ENCODE peak calls at places on chromosome 7, in five cellular contexts. L is aorta; C is thoracic aorta; Z is CD4-positive, alpha-beta memory T cell; J is HCT116. K is an unnamed sample.

GRCh38 chr7:110914263-110914662 is 176.7 kb upstream of the LRRN3 start:
- DNase-seq in J (no peak), Z (no peak), C (no peak), L (no peak), K (no peak)

GRCh38 chr7:23672033-23672432 is 8.0 kb upstream of the FAM221A start:
- DNase-seq in L (no peak), J (no peak), C (no peak), Z (no peak), K (no peak)

GRCh38 chr7:106165328-106165727 is 53.2 kb upstream of the SYPL1 start:
- DNase-seq in Z (no peak), C (no peak), L (no peak), J (no peak), K (no peak)

GRCh38 chr7:21106296-21106732 is 319.6 kb upstream of the SP8 start:
- DNase-seq in Z (no peak), L (no peak), C (no peak), J (no peak), K (no peak)

GRCh38 chr7:130365511-130366441 is 14.5 kb upstream of the CPA1 start:
- DNase-seq in L (no peak), C (no peak), Z (no peak), J (no peak), K (no peak)

GRCh38 chr7:4738711-4739527 is 36.5 kb upstream of the AP5Z1 start:
- DNase-seq in Z (no peak), C (peak), L (peak), J (peak), K (no peak)

GRCh38 chr7:112624416-112624815 is 143.6 kb downstream of the LSMEM1 start:
- DNase-seq in Z (no peak), C (no peak), J (no peak), L (no peak), K (no peak)

GRCh38 chr7:109635374-109635773 is 1065.7 kb downstream of the DNAJB9 start:
- DNase-seq in C (no peak), L (no peak), Z (no peak), J (no peak), K (no peak)

GRCh38 chr7:48110868-48111267 is 21.8 kb downstream of the UPP1 start:
- DNase-seq in L (no peak), C (no peak), J (no peak), Z (no peak), K (no peak)
- H3K27ac ChIP-seq in L (no peak), C (no peak), J (no peak), Z (no peak), K (no peak)

DNA sequence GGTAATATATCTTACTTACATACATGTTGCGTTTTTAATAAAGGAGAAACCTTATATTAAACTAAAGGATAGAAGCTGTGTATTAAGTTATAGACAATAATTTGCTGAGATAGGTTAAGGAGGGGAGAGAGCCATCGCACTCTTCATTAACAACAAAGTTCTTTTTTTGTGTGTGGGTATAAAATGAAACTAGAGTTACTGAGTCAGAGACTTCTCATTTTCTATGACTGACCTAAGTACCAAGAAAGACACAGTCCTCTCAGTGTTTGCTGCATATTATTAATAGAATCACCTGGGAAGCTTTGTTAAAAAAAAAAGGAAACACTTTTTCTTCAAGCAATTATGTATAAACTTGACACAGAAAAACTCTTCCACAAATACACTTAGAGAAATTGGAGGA is 31.4 kb downstream of the FEZF1 start:
- DNase-seq in Z (no peak), C (no peak), J (no peak), L (no peak), K (no peak)
- H3K27ac ChIP-seq in Z (no peak), C (no peak), J (no peak), L (no peak), K (no peak)

DNA sequence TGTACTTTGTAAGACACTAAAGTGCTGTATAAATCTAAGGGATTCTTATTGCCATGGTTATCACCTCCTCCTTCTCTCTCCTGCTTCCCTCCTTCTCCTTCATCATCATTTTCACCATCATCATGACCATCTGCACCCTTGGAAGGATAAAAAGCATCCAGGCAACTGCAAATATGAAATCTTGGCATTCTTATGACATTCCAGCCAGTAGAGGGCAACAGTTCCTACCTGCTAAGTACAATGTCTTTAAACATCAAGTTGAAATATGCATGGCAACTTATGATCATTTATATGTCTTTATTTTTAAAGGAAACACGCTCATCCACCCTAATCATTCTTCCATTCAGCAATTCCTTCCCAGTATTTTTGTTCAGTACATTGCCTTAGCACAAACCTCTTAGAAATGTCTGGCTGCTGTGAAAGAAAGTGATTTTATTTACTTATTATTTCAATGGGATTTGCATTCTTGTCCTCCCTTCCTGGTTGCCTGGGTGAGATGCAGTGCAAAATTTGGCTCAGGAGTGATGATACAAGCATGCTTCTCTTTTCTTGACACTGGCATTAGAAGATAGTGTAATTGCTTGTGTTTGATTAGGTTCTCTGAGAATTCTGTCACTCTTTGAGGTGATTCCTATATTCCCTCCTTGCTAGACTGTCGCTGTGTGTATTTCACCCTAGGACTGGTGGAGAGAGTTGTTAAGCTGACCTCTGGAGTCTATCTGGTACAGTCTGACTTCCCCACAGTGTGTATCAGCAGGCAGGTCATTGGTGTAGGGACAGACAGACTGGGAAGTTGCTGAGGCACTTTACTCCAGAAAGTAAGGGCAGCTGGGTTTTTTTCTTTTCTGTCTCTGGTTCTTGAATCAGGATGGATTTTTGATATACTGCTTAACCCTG is 188.5 kb upstream of the BMPER start:
- DNase-seq in C (no peak), Z (no peak), L (no peak), J (peak), K (no peak)
- H3K27ac ChIP-seq in C (no peak), Z (no peak), L (no peak), J (no peak), K (no peak)

DNA sequence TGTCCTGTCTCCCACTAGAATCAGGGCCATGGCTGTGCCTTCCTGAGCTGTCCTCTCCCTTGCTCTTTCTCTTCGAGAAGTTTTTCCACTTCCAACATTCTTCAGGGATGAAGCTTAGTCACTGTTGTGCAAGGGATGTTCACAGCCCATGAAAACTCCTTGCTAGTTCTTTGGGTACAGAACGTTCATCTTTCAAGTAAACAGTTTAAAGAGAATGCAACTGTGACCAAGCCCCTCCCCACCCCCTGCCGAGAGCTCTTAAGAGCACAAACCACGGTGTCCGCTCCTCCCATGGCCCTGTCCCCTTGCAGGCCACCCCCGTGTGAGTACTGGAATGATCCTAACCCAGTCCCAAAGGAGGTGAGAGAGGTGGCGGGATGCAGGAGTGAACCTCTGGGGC is 161.1 kb upstream of the RHEB start:
- DNase-seq in J (no peak), Z (no peak), C (no peak), L (no peak), K (no peak)
- H3K27ac ChIP-seq in J (no peak), Z (no peak), C (peak), L (no peak), K (no peak)

K was measured in CD8-positive, alpha-beta memory T cell.